ENCODE peak calls at places on chromosome 9, in nine cellular contexts. B is HL-60, V is HFFc6, C is foreskin keratinocyte, R is cardiac fibroblast, U is nephron progenitor cell, E is bronchial epithelial cell, M is astrocyte of the cerebellum, T is mucosa of descending colon. D is an unnamed sample.

GRCh38 chr9:91039125-91039834 is 237.7 kb downstream of the SYK start:
- DNase-seq in B (no peak), V (no peak), C (no peak), R (no peak), U (no peak), E (no peak), M (no peak), T (no peak), D (no peak)

GRCh38 chr9:92720807-92721535 is 43.7 kb downstream of the BICD2 start:
- DNase-seq in B (no peak), V (no peak), C (no peak), R (no peak), U (no peak), E (no peak), M (no peak), T (no peak), D (no peak)

GRCh38 chr9:120875643-120875953 is 1.4 kb downstream of the PHF19 start:
- DNase-seq in B (no peak), V (no peak), C (no peak), R (no peak), U (no peak), E (no peak), M (no peak), T (no peak), D (no peak)

GRCh38 chr9:120306088-120306487 is 273.9 kb downstream of the CDK5RAP2 start:
- DNase-seq in B (no peak), V (no peak), C (no peak), R (no peak), U (no peak), E (no peak), M (no peak), T (no peak), D (no peak)

GRCh38 chr9:27701664-27702063 is 128.4 kb upstream of the C9orf72 start:
- DNase-seq in B (peak; percentile 6), V (no peak), C (no peak), R (peak; percentile 15), U (no peak), E (peak; percentile 8), M (no peak), T (no peak), D (no peak)

GRCh38 chr9:80146466-80146865 is 574.7 kb downstream of the TLE4 start:
- DNase-seq in B (no peak), V (no peak), C (no peak), R (no peak), U (no peak), E (no peak), M (no peak), T (no peak), D (no peak)

GRCh38 chr9:137318976-137319375 is 16.9 kb upstream of the NRARP start:
- DNase-seq in B (no peak), V (no peak), C (no peak), R (no peak), U (peak; percentile 63), E (no peak), M (no peak), T (peak; percentile 32), D (no peak)

GRCh38 chr9:128920381-128921058 is at the start of gene PHYHD1:
- DNase-seq in B (no peak), V (peak; percentile 74), C (peak; percentile 59), R (peak; percentile 77), U (no peak), E (peak; percentile 71), M (no peak), T (no peak), D (no peak)

GRCh38 chr9:121837113-121838010 is 185.9 kb downstream of the DAB2IP start:
- DNase-seq in B (no peak), V (peak; percentile 36), C (no peak), R (peak; percentile 30), U (no peak), E (no peak), M (no peak), T (no peak), D (no peak)

GRCh38 chr9:94082956-94083355 is 1.3 kb upstream of the PTPDC1 start:
- DNase-seq in B (no peak), V (no peak), C (no peak), R (peak; percentile 65), U (no peak), E (no peak), M (no peak), T (no peak), D (no peak)
- TF ChIP-seq CTCF in B (no peak), V (no peak), C (no peak), R (no peak), U (no peak), E (no peak), M (no peak), T (no peak), D (no peak)

DNA sequence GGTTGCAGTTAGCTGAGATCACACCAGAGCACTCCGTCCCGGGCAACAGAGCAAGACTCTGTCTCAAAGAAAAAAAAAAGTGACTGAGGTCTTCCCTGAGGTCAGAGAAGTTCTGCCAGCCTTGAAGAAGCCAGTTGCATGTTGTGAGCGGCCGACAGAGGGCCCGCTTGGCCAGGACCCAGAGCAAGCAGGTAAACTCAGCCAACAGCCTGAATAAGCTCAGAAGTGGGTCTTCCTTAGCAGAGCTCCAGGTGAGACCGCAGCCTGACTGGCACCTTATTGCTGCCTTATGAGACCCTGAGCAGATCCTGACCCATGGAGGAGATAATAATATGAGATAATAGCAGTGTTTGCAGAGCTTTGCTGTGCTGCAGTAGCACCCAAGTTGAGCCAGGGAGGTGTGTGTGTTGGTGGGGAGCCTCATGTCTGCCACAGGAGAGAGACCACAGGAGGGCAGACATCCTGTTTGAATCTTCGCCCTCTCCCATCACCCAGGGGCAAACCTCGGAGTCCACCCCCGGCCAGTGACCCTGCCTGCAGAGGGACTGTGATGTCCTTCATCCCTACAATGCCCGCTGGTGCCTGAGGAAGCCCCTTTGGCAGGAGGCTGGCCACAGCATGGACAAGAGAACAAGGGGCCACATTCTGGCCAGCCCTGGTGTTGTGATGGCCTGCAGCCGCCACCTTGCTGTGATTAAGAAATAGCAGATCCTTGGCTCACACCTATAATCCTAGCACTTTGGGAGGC is 10.8 kb upstream of the BARX1 start:
- DNase-seq in B (no peak), V (no peak), C (no peak), R (no peak), U (no peak), E (no peak), M (no peak), T (no peak), D (no peak)
- TF ChIP-seq CTCF in B (no peak), V (peak; percentile 40), C (peak; percentile 49), R (peak; percentile 12), U (peak; percentile 14), E (peak; percentile 45), M (no peak), T (no peak), D (no peak)

DNA sequence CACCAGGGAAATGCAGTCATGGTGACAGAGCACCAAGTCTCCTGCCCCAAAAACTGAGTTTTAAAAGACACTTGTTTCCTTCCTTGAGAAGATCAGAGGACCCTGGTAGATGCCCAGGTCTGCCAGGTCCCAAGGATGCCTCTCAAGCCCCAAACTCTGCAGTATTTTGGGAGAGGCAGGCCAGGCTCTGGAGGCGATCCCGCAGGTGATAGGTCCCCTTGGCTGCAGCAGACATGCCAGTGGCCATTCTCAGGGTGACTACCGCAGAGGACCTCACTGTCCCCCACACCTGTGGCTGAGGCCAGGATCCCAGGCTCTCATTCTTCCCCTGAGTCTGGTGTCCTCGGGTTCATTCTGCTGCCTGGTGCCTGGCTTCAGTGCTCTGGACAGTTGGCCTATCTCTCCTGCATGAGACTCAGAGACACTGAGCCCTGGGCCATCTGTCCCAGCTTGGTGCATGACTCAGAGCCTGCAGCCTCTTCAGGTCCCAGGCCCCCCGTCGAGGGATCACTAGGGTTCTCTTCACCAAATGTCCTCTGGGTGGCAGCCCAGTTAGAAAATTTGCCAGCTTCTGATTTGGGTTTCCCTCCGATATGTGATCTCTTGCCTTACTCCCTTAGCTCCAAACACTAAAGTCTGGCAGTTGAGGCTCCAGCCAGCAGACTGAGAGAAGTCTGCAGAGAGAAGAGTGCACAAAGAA is 59.7 kb upstream of the GARNL3 start:
- DNase-seq in B (no peak), V (peak; percentile 38), C (peak; percentile 17), R (peak; percentile 38), U (no peak), E (peak; percentile 16), M (no peak), T (no peak), D (no peak)
- TF ChIP-seq CTCF in B (peak; percentile 25), V (peak; percentile 64), C (peak; percentile 48), R (peak; percentile 10), U (no peak), E (peak; percentile 25), M (no peak), T (no peak), D (no peak)

GRCh38 chr9:17402309-17402708 is 176.6 kb upstream of the SH3GL2 start:
- DNase-seq in B (no peak), V (no peak), C (peak; percentile 14), R (peak; percentile 38), U (no peak), E (peak; percentile 23), M (peak; percentile 9), T (no peak), D (no peak)
- TF ChIP-seq CTCF in B (no peak), V (peak; percentile 32), C (peak; percentile 49), R (peak; percentile 11), U (peak; percentile 13), E (no peak), M (peak; percentile 4), T (no peak), D (no peak)